ENCODE peak calls at places on chromosomes 16 and 17, in seven cellular contexts. R is IMR-90, O is H9, M is H1, X is mesenchymal stem cell, U is trophoblast cell, T is mesendoderm. W is an unnamed sample.

GRCh38 chr17:42704495-42705494 is 22.5 kb downstream of the CNTNAP1 start:
- DNase-seq in X (no peak), O (no peak), R (no peak), M (no peak), U (no peak), T (no peak), W (no peak)

GRCh38 chr17:21075739-21076085 is 32.9 kb upstream of the USP22 start:
- DNase-seq in U (peak), O (no peak), M (no peak), X (no peak), T (no peak), R (no peak), W (no peak)

GRCh38 chr16:54991525-54991924 is 60.9 kb downstream of the IRX5 start:
- DNase-seq in R (no peak), O (no peak), M (no peak), X (no peak), T (no peak), U (no peak), W (no peak)

GRCh38 chr16:11349599-11350276 is 4.5 kb downstream of the RMI2 start:
- DNase-seq in U (peak), T (no peak), R (peak), M (no peak), X (peak), O (no peak), W (no peak)

GRCh38 chr17:9928601-9929341 is 23.7 kb upstream of the RCVRN start:
- DNase-seq in X (peak), M (peak), T (peak), O (peak), R (peak), U (peak), W (peak)

GRCh38 chr17:29835438-29836351 is 94.3 kb downstream of the SSH2 start:
- DNase-seq in M (no peak), T (peak), R (peak), O (no peak), U (peak), X (no peak), W (no peak)

GRCh38 chr16:535446-536405 is 8.2 kb downstream of the CAPN15 start:
- DNase-seq in T (no peak), X (peak), M (no peak), U (peak), O (no peak), R (peak), W (no peak)

GRCh38 chr17:82234211-82235055 is 5.6 kb downstream of the SLC16A3 start:
- DNase-seq in M (no peak), O (no peak), X (no peak), R (no peak), U (peak), T (no peak), W (no peak)

GRCh38 chr17:78412403-78412802 is 34.0 kb downstream of the PGS1 start:
- DNase-seq in X (peak), M (no peak), U (peak), R (peak), T (no peak), O (no peak), W (no peak)

GRCh38 chr16:85963746-85964370 is 64.9 kb downstream of the IRF8 start:
- DNase-seq in O (no peak), X (peak), U (no peak), T (no peak), R (no peak), M (no peak), W (no peak)

GRCh38 chr16:27328937-27329336 is 15.2 kb downstream of the IL4R start:
- DNase-seq in T (no peak), U (no peak), M (no peak), R (no peak), O (no peak), X (no peak), W (no peak)

GRCh38 chr16:74107795-74108610 is 188.6 kb upstream of the PSMD7 start:
- DNase-seq in R (peak), T (peak), U (peak), X (peak), M (peak), O (peak), W (peak)

GRCh38 chr17:40490289-40490853 is 11.1 kb downstream of the TNS4 start:
- DNase-seq in M (no peak), X (peak), R (peak), T (peak), U (no peak), O (peak), W (no peak)

GRCh38 chr17:68771867-68772515 is 170.8 kb upstream of the FAM20A start:
- DNase-seq in X (peak), M (no peak), O (no peak), U (peak), R (peak), T (peak), W (peak)

GRCh38 chr16:6528217-6528616 is 804.4 kb upstream of the RBFOX1 start:
- DNase-seq in O (no peak), R (no peak), M (no peak), X (no peak), U (no peak), T (no peak), W (no peak)

GRCh38 chr16:19014456-19014855 is 30.7 kb downstream of the TMC7 start:
- DNase-seq in U (no peak), O (peak), X (no peak), R (no peak), T (peak), M (no peak), W (no peak)

GRCh38 chr17:17752822-17753448 is 71.7 kb downstream of the RAI1 start:
- DNase-seq in X (peak), M (no peak), R (no peak), U (no peak), T (peak), O (peak), W (no peak)

GRCh38 chr16:57032931-57033330 is 43.6 kb downstream of the NLRC5 start:
- DNase-seq in R (no peak), O (no peak), M (no peak), U (no peak), X (no peak), T (no peak), W (no peak)

GRCh38 chr17:7888184-7888920 is at the start of gene CHD3:
- DNase-seq in T (peak), M (no peak), U (peak), R (peak), X (peak), O (peak), W (no peak)

GRCh38 chr16:81699596-81699995 is 79.5 kb upstream of the PLCG2 start:
- DNase-seq in M (no peak), O (no peak), U (no peak), T (no peak), X (no peak), R (no peak), W (no peak)

GRCh38 chr17:67133161-67133560 is 88.8 kb downstream of the CACNG1 start:
- DNase-seq in M (no peak), O (no peak), T (no peak), X (no peak), R (no peak), U (no peak), W (no peak)

GRCh38 chr17:12463102-12463501 is 202.6 kb upstream of the MYOCD start:
- DNase-seq in X (peak), R (peak), M (no peak), T (no peak), U (peak), O (no peak), W (no peak)

GRCh38 chr17:72345536-72345935 is 224.7 kb downstream of the SOX9 start:
- DNase-seq in R (no peak), M (no peak), X (no peak), U (no peak), O (no peak), T (no peak), W (no peak)

GRCh38 chr17:48472485-48473281 is 42.7 kb upstream of the SKAP1 start:
- DNase-seq in X (peak), R (peak), O (peak), M (no peak), U (peak), T (peak), W (no peak)

GRCh38 chr17:79306688-79307323 is 232.2 kb downstream of the ENGASE start:
- DNase-seq in R (no peak), T (no peak), U (no peak), X (no peak), O (no peak), M (no peak), W (no peak)

GRCh38 chr17:3667366-3668278 is 756 bp downstream of the TAX1BP3 start:
- DNase-seq in R (peak), U (peak), O (peak), M (no peak), T (peak), X (peak), W (no peak)

GRCh38 chr16:31458073-31458834 is 1.0 kb upstream of the ARMC5 start:
- DNase-seq in X (peak), M (no peak), T (peak), U (peak), R (peak), O (peak), W (no peak)

GRCh38 chr17:45311762-45312476 is 4.9 kb downstream of the MAP3K14 start:
- DNase-seq in X (peak), R (peak), O (no peak), T (peak), U (peak), M (no peak), W (no peak)

GRCh38 chr17:56834380-56835258 is 668 bp downstream of the DGKE start:
- DNase-seq in M (peak), T (peak), X (peak), U (peak), R (peak), O (peak), W (peak)

GRCh38 chr16:11128211-11129123 is 127.5 kb downstream of the SOCS1 start:
- DNase-seq in R (peak), T (no peak), M (no peak), U (no peak), O (peak), X (peak), W (no peak)

GRCh38 chr17:18984273-18985114 is 20.1 kb downstream of the FAM83G start:
- DNase-seq in O (no peak), U (no peak), R (no peak), M (no peak), X (no peak), T (no peak), W (no peak)

GRCh38 chr17:18987230-18987610 is 17.3 kb downstream of the FAM83G start:
- DNase-seq in X (no peak), U (no peak), R (no peak), T (no peak), M (no peak), O (no peak), W (no peak)

GRCh38 chr17:18986541-18987229 is 17.9 kb downstream of the FAM83G start:
- DNase-seq in R (no peak), U (no peak), T (no peak), O (no peak), X (no peak), M (no peak), W (no peak)

GRCh38 chr17:18987862-18988545 is 16.6 kb downstream of the FAM83G start:
- DNase-seq in U (no peak), T (no peak), O (no peak), X (no peak), M (no peak), R (no peak), W (no peak)

GRCh38 chr17:18985475-18985874 is 19.1 kb downstream of the FAM83G start:
- DNase-seq in T (no peak), U (no peak), O (no peak), M (no peak), X (no peak), R (no peak), W (no peak)
- H2AK5ac ChIP-seq in T (no peak), U (no peak), O (no peak), M (no peak), X (no peak), R (no peak), W (no peak)

GRCh38 chr16:84699712-84700517 is at the start of gene USP10:
- DNase-seq in R (peak), T (peak), X (peak), M (peak), O (peak), U (peak), W (peak)
- H2AK5ac ChIP-seq in R (peak), T (peak), X (no peak), M (peak), O (no peak), U (peak), W (no peak)

DNA sequence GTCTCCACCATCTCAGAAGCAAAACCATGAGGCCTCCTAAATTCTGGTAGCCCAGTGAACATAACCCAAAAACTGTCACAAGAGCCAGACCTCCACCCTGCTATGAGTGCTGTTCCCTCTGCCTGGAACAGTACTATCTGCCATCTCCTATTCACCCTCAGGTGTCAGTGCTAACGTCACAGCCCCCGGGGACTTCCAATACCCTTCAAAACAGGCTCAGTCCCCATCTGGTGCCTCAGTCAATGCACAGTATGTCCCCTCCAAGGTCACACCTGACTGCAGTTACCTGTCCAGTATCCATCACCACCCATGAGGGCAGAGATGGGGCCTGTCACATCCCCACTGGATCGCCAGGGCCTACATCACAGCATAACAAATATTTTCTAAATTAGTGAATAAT is 11.5 kb downstream of the CREBBP start:
- DNase-seq in O (no peak), X (no peak), M (no peak), U (no peak), R (no peak), T (no peak), W (no peak)
- H2AK5ac ChIP-seq in O (no peak), X (peak), M (no peak), U (no peak), R (peak), T (no peak), W (no peak)

DNA sequence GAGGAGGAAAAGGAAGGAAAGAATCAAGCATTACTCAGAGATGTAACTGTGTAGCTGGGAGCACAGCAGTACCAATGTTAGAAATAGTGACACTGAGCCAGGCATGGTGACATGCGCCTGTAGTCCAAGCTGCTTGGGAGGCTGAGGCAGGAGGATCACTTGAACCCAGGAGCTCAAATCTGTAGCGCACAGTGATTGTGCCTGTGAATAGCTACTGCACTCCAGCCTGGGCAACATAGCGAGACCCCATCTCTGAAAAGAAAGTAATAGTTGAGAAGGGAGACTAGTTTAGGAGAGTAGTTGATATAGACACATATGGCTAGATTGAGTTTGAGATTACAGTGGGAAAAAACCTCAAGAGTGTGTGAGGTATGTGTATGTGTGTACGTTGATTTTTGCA is 17.8 kb downstream of the MAP3K3 start:
- DNase-seq in M (no peak), X (no peak), U (no peak), T (no peak), O (no peak), R (no peak), W (no peak)
- H2AK5ac ChIP-seq in M (no peak), X (no peak), U (no peak), T (no peak), O (no peak), R (no peak), W (no peak)

GRCh38 chr16:80543162-80543561 is 2.4 kb downstream of the DYNLRB2 start:
- DNase-seq in T (no peak), X (no peak), O (no peak), R (no peak), U (no peak), M (no peak), W (no peak)

GRCh38 chr16:80541306-80541694 is 507 bp downstream of the DYNLRB2 start:
- DNase-seq in X (no peak), T (no peak), R (no peak), M (no peak), U (no peak), O (no peak), W (no peak)

GRCh38 chr16:80547145-80547544 is 6.4 kb downstream of the DYNLRB2 start:
- DNase-seq in O (no peak), U (no peak), X (no peak), R (no peak), M (no peak), T (no peak), W (no peak)

GRCh38 chr16:80546249-80546648 is 5.5 kb downstream of the DYNLRB2 start:
- DNase-seq in U (no peak), T (no peak), O (no peak), R (no peak), X (no peak), M (no peak), W (no peak)

GRCh38 chr16:80544326-80544725 is 3.5 kb downstream of the DYNLRB2 start:
- DNase-seq in R (no peak), U (peak), T (no peak), M (no peak), X (no peak), O (no peak), W (no peak)
- H2AK5ac ChIP-seq in R (no peak), U (no peak), T (no peak), M (no peak), X (no peak), O (no peak), W (no peak)

GRCh38 chr16:47634126-47634525 is 173.0 kb downstream of the PHKB start:
- DNase-seq in U (no peak), O (no peak), M (no peak), T (no peak), R (no peak), X (no peak), W (no peak)
- H2AK5ac ChIP-seq in U (no peak), O (no peak), M (no peak), T (no peak), R (no peak), X (no peak), W (no peak)

DNA sequence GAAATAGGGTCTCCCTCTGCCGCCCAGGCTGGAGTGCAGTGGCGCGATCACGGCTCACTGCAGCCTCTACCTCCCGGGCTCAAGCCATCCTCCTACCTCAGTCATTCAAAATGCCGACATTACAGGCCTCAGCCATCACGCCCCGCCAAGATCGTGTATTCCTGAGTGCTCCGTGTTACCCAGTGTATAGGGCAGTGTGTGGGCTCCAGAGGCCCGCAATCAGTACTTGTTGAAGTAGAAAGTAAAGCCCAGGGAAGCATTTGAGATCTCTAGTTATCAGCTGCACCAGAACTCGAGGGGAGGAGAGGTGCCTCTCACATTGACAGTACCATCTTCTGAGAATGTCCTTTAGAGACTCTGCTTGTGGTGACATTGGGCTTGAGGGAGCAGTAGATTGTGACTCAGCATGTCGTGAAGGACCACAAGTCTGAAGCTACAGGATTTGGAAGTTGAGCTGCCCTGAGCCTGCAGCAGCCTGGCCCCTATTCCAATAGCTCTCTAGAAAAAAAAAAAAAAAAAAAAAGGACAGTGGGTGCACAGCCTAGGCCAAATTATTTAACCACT is 1.1 kb upstream of the PRPSAP1 start:
- DNase-seq in T (peak), R (no peak), M (no peak), U (no peak), X (no peak), O (no peak), W (no peak)
- H2AK5ac ChIP-seq in T (no peak), R (peak), M (no peak), U (no peak), X (no peak), O (no peak), W (no peak)

GRCh38 chr17:35493040-35493439 is 44.4 kb downstream of the SLFN12L start:
- DNase-seq in U (no peak), X (no peak), T (no peak), M (no peak), R (no peak), O (no peak), W (no peak)

GRCh38 chr17:35491417-35491816 is 42.9 kb upstream of the SLFN13 start:
- DNase-seq in R (no peak), M (no peak), T (no peak), O (no peak), U (no peak), X (no peak), W (no peak)

GRCh38 chr17:35486920-35487727 is 38.6 kb upstream of the SLFN13 start:
- DNase-seq in T (no peak), M (no peak), U (peak), X (peak), R (peak), O (no peak), W (no peak)

GRCh38 chr17:35489944-35490343 is 41.4 kb upstream of the SLFN13 start:
- DNase-seq in U (no peak), M (no peak), X (no peak), R (no peak), O (no peak), T (peak), W (no peak)
- H2AK5ac ChIP-seq in U (no peak), M (no peak), X (no peak), R (no peak), O (no peak), T (no peak), W (no peak)

GRCh38 chr16:13104772-13105171 is 203.4 kb downstream of the SHISA9 start:
- DNase-seq in O (no peak), X (no peak), U (no peak), M (no peak), T (no peak), R (no peak), W (no peak)
- H2AK5ac ChIP-seq in O (no peak), X (no peak), U (no peak), M (no peak), T (no peak), R (no peak), W (no peak)

W was measured in neuronal stem cell.